ENCODE peak calls at places on chromosomes 5 and 9, in four cellular contexts. O, F, Y and E are unnamed samples.

GRCh38 chr5:5209510-5210286 is 69.6 kb downstream of the ADAMTS16 start:
- DNase-seq in O (no peak), F (no peak), Y (no peak), E (no peak)

GRCh38 chr9:124818431-124819281 is 34.6 kb upstream of the WDR38 start:
- DNase-seq in Y (no peak), F (peak), O (no peak), E (no peak)

GRCh38 chr5:156704139-156704538 is 146.0 kb upstream of the PPP1R2B start:
- DNase-seq in F (no peak), Y (no peak), O (no peak), E (no peak)

GRCh38 chr5:1029270-1029944 is 20.8 kb downstream of the NKD2 start:
- DNase-seq in Y (no peak), F (no peak), O (no peak), E (no peak)

GRCh38 chr9:108776920-108777650 is 78.7 kb downstream of the ACTL7B start:
- DNase-seq in Y (no peak), F (peak), O (no peak), E (no peak)

GRCh38 chr5:94329115-94329514 is 289.3 kb downstream of the KIAA0825 start:
- DNase-seq in O (no peak), F (no peak), Y (no peak), E (no peak)

GRCh38 chr9:83385317-83385716 is 152.9 kb downstream of the FRMD3 start:
- DNase-seq in Y (no peak), F (no peak), O (no peak), E (no peak)

GRCh38 chr9:136424750-136425362 is 14.4 kb downstream of the PMPCA start:
- DNase-seq in O (no peak), F (no peak), Y (no peak), E (no peak)

GRCh38 chr9:1726993-1727759 is 288.0 kb upstream of the SMARCA2 start:
- DNase-seq in Y (peak), F (no peak), O (no peak), E (no peak)

GRCh38 chr9:37197158-37198033 is 77.0 kb downstream of the ZCCHC7 start:
- DNase-seq in F (no peak), Y (peak), O (no peak), E (peak)

GRCh38 chr5:154366353-154366752 is 79.4 kb upstream of the SAP30L start:
- DNase-seq in F (peak), Y (no peak), O (no peak), E (no peak)

GRCh38 chr9:114507726-114508125 is 2.5 kb upstream of the WHRN start:
- DNase-seq in F (peak), O (no peak), Y (no peak), E (no peak)

GRCh38 chr5:18305288-18305899 is 671.1 kb downstream of the TAF11L14 start:
- DNase-seq in O (no peak), Y (no peak), F (peak), E (no peak)

GRCh38 chr9:76817489-76817888 is 53.3 kb downstream of the PCA3 start:
- DNase-seq in F (no peak), Y (no peak), O (no peak), E (no peak)

GRCh38 chr5:83145882-83146331 is 68.6 kb downstream of the XRCC4 start:
- DNase-seq in F (no peak), O (no peak), Y (no peak), E (no peak)

GRCh38 chr9:132200706-132201105 is 38.8 kb downstream of the NTNG2 start:
- DNase-seq in O (no peak), F (no peak), Y (no peak), E (no peak)

GRCh38 chr9:110351009-110351467 is 13.4 kb upstream of the TXNDC8 start:
- DNase-seq in Y (no peak), F (no peak), O (no peak), E (no peak)

GRCh38 chr5:132662925-132663770 is 5.2 kb downstream of the IL13 start:
- DNase-seq in O (no peak), Y (no peak), F (peak), E (peak)

GRCh38 chr5:170479484-170479883 is 24.3 kb upstream of the KCNIP1 start:
- DNase-seq in Y (no peak), O (no peak), F (no peak), E (no peak)

GRCh38 chr9:90860382-90860781 is 58.8 kb downstream of the SYK start:
- DNase-seq in Y (no peak), O (no peak), F (no peak), E (no peak)

GRCh38 chr5:153968761-153969562 is 69.7 kb downstream of the FAM114A2 start:
- DNase-seq in F (no peak), O (no peak), Y (no peak), E (no peak)

GRCh38 chr9:124752967-124753366 is 18.1 kb downstream of the NR6A1 start:
- DNase-seq in Y (no peak), O (no peak), F (no peak), E (no peak)

GRCh38 chr9:112921549-112921948 is 30.9 kb upstream of the SLC46A2 start:
- DNase-seq in F (peak), Y (peak), O (no peak), E (no peak)

GRCh38 chr9:137876781-137877386 is 698 bp upstream of the CACNA1B start:
- DNase-seq in Y (no peak), F (no peak), O (no peak), E (no peak)

GRCh38 chr5:167861134-167861930 is 430.1 kb upstream of the WWC1 start:
- DNase-seq in O (no peak), F (no peak), Y (peak), E (no peak)

GRCh38 chr5:107215581-107215980 is 455.2 kb downstream of the EFNA5 start:
- DNase-seq in O (no peak), F (no peak), Y (no peak), E (no peak)

GRCh38 chr9:14348241-14349140 is 34.5 kb upstream of the NFIB start:
- DNase-seq in Y (no peak), O (no peak), F (no peak), E (no peak)

GRCh38 chr5:34524123-34524522 is 132.0 kb upstream of the RAI14 start:
- DNase-seq in Y (no peak), O (no peak), F (no peak), E (no peak)

GRCh38 chr5:77852514-77853352 is 76.6 kb upstream of the TBCA start:
- DNase-seq in Y (peak), O (peak), F (no peak), E (peak)

GRCh38 chr9:136328011-136328621 is 777 bp downstream of the GPSM1 start:
- DNase-seq in O (no peak), F (no peak), Y (no peak), E (no peak)

GRCh38 chr9:69204869-69205268 is 30.8 kb downstream of the TJP2 start:
- DNase-seq in F (peak), O (no peak), Y (no peak), E (no peak)

GRCh38 chr5:66223637-66224036 is 79.5 kb downstream of the SREK1 start:
- DNase-seq in F (no peak), O (no peak), Y (no peak), E (no peak)

GRCh38 chr5:127762412-127762811 is 59.2 kb downstream of the CCDC192 start:
- DNase-seq in F (no peak), Y (no peak), O (no peak), E (no peak)

GRCh38 chr9:21326526-21327139 is 8.6 kb downstream of the KLHL9 start:
- DNase-seq in Y (no peak), F (peak), O (no peak), E (peak)

GRCh38 chr5:176776916-176777315 is 33.4 kb upstream of the UNC5A start:
- DNase-seq in F (no peak), O (no peak), Y (no peak), E (no peak)

GRCh38 chr9:16668906-16669305 is 201.6 kb downstream of the BNC2 start:
- DNase-seq in O (no peak), Y (no peak), F (no peak), E (no peak)

GRCh38 chr9:16672501-16672900 is 198.0 kb downstream of the BNC2 start:
- DNase-seq in O (no peak), F (no peak), Y (no peak), E (no peak)

GRCh38 chr9:16673171-16673570 is 197.3 kb downstream of the BNC2 start:
- DNase-seq in Y (no peak), O (no peak), F (no peak), E (no peak)

GRCh38 chr9:16670791-16671190 is 199.7 kb downstream of the BNC2 start:
- DNase-seq in Y (no peak), O (no peak), F (no peak), E (no peak)

DNA sequence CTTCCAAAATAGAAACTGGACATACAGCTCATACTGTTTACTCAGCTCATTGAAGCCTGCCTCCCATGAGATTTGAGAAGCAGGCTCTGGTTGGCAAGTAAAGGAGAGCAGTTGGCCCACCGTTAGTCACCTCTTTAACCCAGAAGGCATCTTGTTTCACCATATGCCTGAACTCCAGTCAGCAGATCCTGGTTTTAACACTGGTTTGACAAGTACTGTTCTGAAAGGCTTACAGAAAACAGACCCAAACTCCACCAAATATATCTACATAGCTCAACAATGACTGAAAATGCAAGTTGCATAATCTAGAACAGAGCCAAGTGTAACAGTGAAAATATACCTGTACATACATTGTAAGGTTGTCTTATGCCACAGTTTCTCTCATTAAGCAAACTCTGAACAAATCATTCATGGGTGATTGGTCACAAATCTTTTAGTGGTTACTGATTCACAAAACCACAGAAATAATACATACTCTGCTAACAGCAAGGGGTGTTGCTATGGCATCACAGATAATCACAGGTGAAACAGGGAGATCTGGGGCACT is 198.8 kb downstream of the BNC2 start:
- DNase-seq in F (no peak), O (no peak), Y (no peak), E (peak)
- TF ChIP-seq YY1 in F (no peak), O (no peak), Y (no peak), E (no peak)

GRCh38 chr5:95590880-95591279 is 29.0 kb upstream of the GPR150 start:
- DNase-seq in F (no peak), O (no peak), Y (no peak), E (no peak)

GRCh38 chr5:95595289-95595931 is 24.5 kb upstream of the GPR150 start:
- DNase-seq in O (no peak), Y (no peak), F (no peak), E (no peak)

DNA sequence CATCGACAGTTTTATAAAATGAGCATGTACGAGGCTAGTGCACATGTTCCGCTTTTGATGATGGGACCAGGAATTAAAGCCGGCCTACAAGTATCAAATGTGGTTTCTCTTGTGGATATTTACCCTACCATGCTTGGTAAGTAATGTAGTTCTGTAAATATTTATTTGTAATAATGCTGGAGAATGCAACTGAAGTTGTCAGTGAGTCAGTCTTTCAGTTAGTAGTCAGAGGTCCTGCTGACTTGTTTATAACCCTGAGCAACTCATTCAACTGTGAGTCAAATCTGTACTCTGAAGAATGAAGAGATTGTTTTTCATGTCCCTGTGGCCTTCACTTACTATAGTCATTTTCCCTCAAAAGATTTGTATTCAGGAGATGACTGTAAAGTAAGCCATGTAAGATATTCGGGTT is 28.4 kb upstream of the GPR150 start:
- DNase-seq in Y (no peak), O (no peak), F (peak), E (no peak)
- TF ChIP-seq SUZ12 in Y (no peak), O (no peak), F (no peak), E (no peak)

DNA sequence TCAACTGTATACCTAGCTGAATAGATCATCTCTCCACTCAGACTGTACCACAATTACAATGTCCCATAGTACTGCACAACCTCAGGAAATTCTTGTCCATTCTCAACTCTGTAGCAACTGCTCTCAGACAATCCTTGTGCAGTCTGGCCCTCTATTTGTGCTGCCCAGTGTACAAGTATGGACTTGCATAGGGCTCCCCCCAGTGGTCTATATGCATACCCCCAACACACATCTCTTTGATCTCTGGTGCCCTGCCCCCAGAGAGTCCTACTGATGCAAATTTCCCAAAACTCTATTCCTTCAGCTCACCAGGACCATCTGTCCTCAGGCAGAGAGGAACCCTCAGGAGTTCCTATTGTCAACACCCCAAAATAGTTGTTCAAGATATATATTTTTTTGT is 205.3 kb downstream of the SLCO4C1 start:
- DNase-seq in Y (no peak), F (peak), O (no peak), E (no peak)
- TF ChIP-seq ZNF274 in Y (no peak), F (no peak), O (no peak), E (no peak)

GRCh38 chr5:141680178-141680577 is 1.9 kb downstream of the ARAP3 start:
- DNase-seq in O (no peak), F (no peak), Y (no peak), E (no peak)

GRCh38 chr5:141683596-141684161 is 1.6 kb upstream of the ARAP3 start:
- DNase-seq in Y (no peak), O (no peak), F (no peak), E (no peak)

GRCh38 chr5:141681695-141682641 is at the start of gene ARAP3:
- DNase-seq in O (no peak), Y (no peak), F (peak), E (no peak)

GRCh38 chr5:141681295-141681694 is 735 bp downstream of the ARAP3 start:
- DNase-seq in O (no peak), F (no peak), Y (no peak), E (no peak)

GRCh38 chr5:141680751-141681201 is 1.3 kb downstream of the ARAP3 start:
- DNase-seq in O (peak), F (peak), Y (peak), E (no peak)
- TF ChIP-seq YY1 in O (no peak), F (no peak), Y (no peak), E (no peak)

DNA sequence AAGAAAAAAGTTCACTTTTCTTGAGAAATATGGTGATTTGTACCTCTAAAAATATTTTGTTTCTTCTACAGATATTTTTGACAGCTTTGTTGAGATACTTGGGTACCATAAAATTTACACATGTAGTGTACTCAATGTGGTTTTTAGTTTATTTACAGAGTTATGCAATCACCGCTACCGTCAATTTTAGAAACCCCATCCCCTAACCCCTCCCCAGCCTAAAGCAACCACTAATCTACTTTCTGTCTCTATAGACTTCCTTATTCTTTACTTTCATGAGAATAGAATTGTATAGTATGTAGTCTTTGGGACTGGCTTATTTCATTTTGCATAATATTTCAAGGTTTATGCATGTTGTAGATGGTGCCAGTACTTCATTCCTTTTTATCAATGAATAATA is 45.0 kb upstream of the TDRD7 start:
- DNase-seq in F (no peak), Y (no peak), O (no peak), E (no peak)
- TF ChIP-seq SUZ12 in F (no peak), Y (no peak), O (no peak), E (no peak)

GRCh38 chr5:85921590-85921989 is 696.2 kb upstream of the COX7C start:
- DNase-seq in Y (no peak), O (no peak), F (no peak), E (no peak)
- TF ChIP-seq ZNF274 in Y (no peak), O (no peak), F (no peak), E (no peak)

DNA sequence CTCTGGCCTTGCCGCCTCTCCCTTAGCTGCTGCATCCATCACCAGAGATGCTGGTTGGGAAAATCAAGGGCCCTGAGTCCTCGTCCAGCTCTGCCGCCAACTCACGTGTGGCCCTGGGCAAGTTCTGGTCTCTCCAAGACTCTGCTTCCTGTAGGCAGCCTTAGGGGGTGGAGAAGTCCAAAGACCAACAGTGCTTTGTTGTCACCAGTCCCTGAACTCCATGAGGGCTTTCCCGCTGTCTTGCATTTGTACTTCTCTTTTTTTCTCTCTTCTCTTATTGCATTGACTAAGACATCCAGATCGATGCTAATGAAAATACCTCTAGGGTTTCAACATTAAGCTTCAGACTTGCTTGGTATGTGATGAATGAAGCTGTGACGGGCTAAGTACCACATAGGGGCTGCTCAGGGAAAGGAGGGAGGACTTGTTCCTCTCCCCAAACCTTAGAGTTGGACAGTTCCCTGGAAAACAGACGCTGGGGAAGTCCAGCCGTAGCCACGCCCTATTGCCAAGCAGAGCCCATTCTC is 63.7 kb upstream of the STXBP1 start:
- DNase-seq in O (no peak), F (peak), Y (no peak), E (no peak)
- TF ChIP-seq YY1 in O (no peak), F (no peak), Y (no peak), E (no peak)

DNA sequence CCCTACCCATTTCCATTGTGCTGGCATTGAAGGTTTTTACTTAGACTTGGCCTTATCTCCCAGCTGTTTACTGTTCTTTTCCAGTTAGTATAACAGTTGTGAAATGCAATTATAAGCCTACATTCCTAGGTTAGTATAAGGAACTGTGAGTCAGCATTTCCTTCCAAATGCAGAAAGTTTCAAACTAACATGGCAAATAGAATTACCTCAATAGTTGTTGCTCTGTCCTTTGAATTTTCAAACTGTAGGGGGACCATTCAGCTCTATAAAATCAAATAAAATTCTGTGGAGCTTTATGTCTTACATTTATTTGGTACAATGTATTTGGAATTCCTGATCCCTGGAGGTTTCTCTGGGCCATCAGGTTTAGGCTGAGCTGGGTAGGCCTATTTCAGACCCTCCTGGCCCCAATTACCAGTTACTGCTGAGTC is 47.2 kb downstream of the ARHGEF28 start:
- DNase-seq in Y (no peak), O (no peak), F (peak), E (no peak)
- TF ChIP-seq SUZ12 in Y (no peak), O (no peak), F (no peak), E (no peak)